ENCODE peak calls at places on chromosomes 16 and 17, in five cellular contexts. X is thyroid gland, O is heart right ventricle, K is cardiac fibroblast, Z is brain microvascular endothelial cell. Q is an unnamed sample.

GRCh38 chr16:24164402-24164801 is 91.7 kb upstream of the CACNG3 start:
- DNase-seq in X (no peak), O (no peak), K (no peak), Z (no peak), Q (no peak)

GRCh38 chr17:82350182-82351030 is 8.6 kb upstream of the TEX19 start:
- DNase-seq in X (no peak), O (no peak), K (no peak), Z (no peak), Q (no peak)

GRCh38 chr16:19130852-19131808 is 17.4 kb downstream of the ITPRIPL2 start:
- DNase-seq in X (no peak), O (peak), K (peak), Z (peak), Q (peak)

GRCh38 chr17:47172698-47173565 is 16.2 kb downstream of the CDC27 start:
- DNase-seq in X (no peak), O (no peak), K (peak), Z (no peak), Q (no peak)

GRCh38 chr16:1781758-1782407 is 488 bp downstream of the SPSB3 start:
- DNase-seq in X (peak), O (no peak), K (peak), Z (no peak), Q (no peak)

GRCh38 chr17:74730491-74731346 is 6.3 kb upstream of the RAB37 start:
- DNase-seq in X (no peak), O (no peak), K (no peak), Z (no peak), Q (no peak)

GRCh38 chr16:2432801-2433505 is 3.7 kb downstream of the CCNF start:
- DNase-seq in X (no peak), O (no peak), K (no peak), Z (no peak), Q (no peak)

GRCh38 chr16:23949630-23950290 is 114.0 kb downstream of the PRKCB start:
- DNase-seq in X (peak), O (no peak), K (no peak), Z (no peak), Q (no peak)

GRCh38 chr17:21214777-21215541 is 998 bp upstream of the TMEM11 start:
- DNase-seq in X (no peak), O (peak), K (no peak), Z (peak), Q (no peak)

GRCh38 chr17:69874220-69874670 is 200.8 kb upstream of the KCNJ16 start:
- DNase-seq in X (no peak), O (no peak), K (peak), Z (peak), Q (peak)

GRCh38 chr16:87125206-87126155 is 191.7 kb downstream of the C16orf95 start:
- DNase-seq in X (no peak), O (no peak), K (no peak), Z (no peak), Q (no peak)

GRCh38 chr16:3824121-3824795 is 56.3 kb downstream of the CREBBP start:
- DNase-seq in X (no peak), O (no peak), K (no peak), Z (no peak), Q (no peak)

GRCh38 chr17:75402038-75402437 is 3.4 kb downstream of the GRB2 start:
- DNase-seq in X (no peak), O (no peak), K (no peak), Z (no peak), Q (no peak)

GRCh38 chr17:14016858-14017257 is 52.4 kb upstream of the COX10 start:
- DNase-seq in X (no peak), O (no peak), K (no peak), Z (no peak), Q (no peak)

GRCh38 chr16:68936729-68937631 is 93.6 kb downstream of the TANGO6 start:
- DNase-seq in X (peak), O (no peak), K (no peak), Z (no peak), Q (peak)

GRCh38 chr17:66975614-66976378 is 11.3 kb downstream of the CACNG4 start:
- DNase-seq in X (no peak), O (no peak), K (no peak), Z (no peak), Q (no peak)

GRCh38 chr16:10526962-10527361 is 53.4 kb downstream of the EMP2 start:
- DNase-seq in X (no peak), O (no peak), K (no peak), Z (no peak), Q (no peak)

GRCh38 chr17:29918922-29919856 is 10.8 kb downstream of the SSH2 start:
- DNase-seq in X (no peak), O (no peak), K (peak), Z (peak), Q (no peak)

GRCh38 chr17:42457107-42457787 is 1.4 kb upstream of the ATP6V0A1 start:
- DNase-seq in X (no peak), O (no peak), K (peak), Z (no peak), Q (no peak)

GRCh38 chr16:56916571-56917403 is 15.2 kb upstream of the HERPUD1 start:
- DNase-seq in X (no peak), O (no peak), K (no peak), Z (no peak), Q (no peak)

GRCh38 chr17:3959921-3960601 is 4.2 kb downstream of the ATP2A3 start:
- DNase-seq in X (no peak), O (no peak), K (no peak), Z (no peak), Q (no peak)

GRCh38 chr16:81616321-81617020 is 162.6 kb upstream of the PLCG2 start:
- DNase-seq in X (peak), O (peak), K (peak), Z (peak), Q (no peak)

GRCh38 chr17:31573861-31574260 is 182.4 kb downstream of the RAB11FIP4 start:
- DNase-seq in X (peak), O (no peak), K (no peak), Z (no peak), Q (no peak)

GRCh38 chr17:40284085-40284713 is 3.5 kb upstream of the CDC6 start:
- DNase-seq in X (no peak), O (no peak), K (peak), Z (peak), Q (no peak)

GRCh38 chr17:58575511-58575910 is 61.1 kb upstream of the MTMR4 start:
- DNase-seq in X (no peak), O (no peak), K (peak), Z (peak), Q (peak)

GRCh38 chr16:22206847-22207714 is 1.0 kb downstream of the EEF2K start:
- DNase-seq in X (peak), O (peak), K (peak), Z (no peak), Q (no peak)

GRCh38 chr16:85510203-85510602 is 102.9 kb upstream of the GSE1 start:
- DNase-seq in X (no peak), O (no peak), K (no peak), Z (no peak), Q (no peak)

GRCh38 chr16:48234630-48235029 is 9.5 kb upstream of the LONP2 start:
- DNase-seq in X (no peak), O (no peak), K (no peak), Z (no peak), Q (no peak)

GRCh38 chr16:48235058-48235555 is 9.0 kb upstream of the LONP2 start:
- DNase-seq in X (no peak), O (no peak), K (no peak), Z (no peak), Q (no peak)

GRCh38 chr16:48232459-48233040 is 11.6 kb upstream of the LONP2 start:
- DNase-seq in X (no peak), O (no peak), K (peak), Z (no peak), Q (no peak)

GRCh38 chr16:48236286-48236685 is 7.8 kb upstream of the LONP2 start:
- DNase-seq in X (no peak), O (no peak), K (no peak), Z (no peak), Q (no peak)

DNA sequence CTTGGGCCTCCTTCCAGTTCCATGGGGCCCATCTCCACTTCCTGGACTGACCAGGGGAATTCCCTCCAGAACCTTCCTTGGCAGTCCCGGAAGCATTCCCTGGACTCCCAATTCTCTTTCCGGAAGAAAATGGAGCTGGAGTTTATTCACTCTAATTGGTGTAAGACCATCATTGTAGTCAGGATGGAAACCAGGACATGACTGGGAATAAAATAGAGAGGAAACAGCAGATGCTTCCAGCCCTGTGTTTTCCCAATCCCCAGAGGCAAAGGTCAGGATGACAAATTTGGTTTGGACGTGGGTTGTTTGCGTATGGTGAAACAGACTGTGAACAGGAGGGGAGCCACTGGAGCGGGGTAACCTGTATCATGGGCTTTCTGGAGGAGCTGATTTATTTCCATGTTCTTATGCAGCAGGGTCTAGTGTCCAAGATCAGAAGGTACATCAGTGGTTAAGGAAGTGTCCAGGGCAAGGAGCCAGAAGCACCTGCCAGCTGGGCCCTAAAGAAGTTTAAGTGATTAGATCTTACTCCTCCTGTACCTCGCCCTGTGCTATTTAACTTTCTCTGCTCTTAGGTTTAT is 8.5 kb upstream of the LONP2 start:
- DNase-seq in X (no peak), O (no peak), K (peak), Z (no peak), Q (no peak)
- H3K4me3 ChIP-seq in X (no peak), O (no peak), K (no peak), Z (no peak), Q (no peak)

GRCh38 chr16:72939247-72939646 is 108.7 kb downstream of the ZFHX3 start:
- DNase-seq in X (no peak), O (peak), K (peak), Z (peak), Q (no peak)
- TF ChIP-seq CTCF in X (no peak), O (peak), K (peak), Z (peak), Q (peak)

GRCh38 chr17:48755346-48755745 is 26.8 kb upstream of the HOXB13 start:
- DNase-seq in X (no peak), O (no peak), K (no peak), Z (no peak), Q (no peak)
- H3K4me3 ChIP-seq in X (no peak), O (no peak), K (no peak), Z (no peak), Q (no peak)

GRCh38 chr17:57549468-57549867 is 195.6 kb downstream of the CCDC182 start:
- DNase-seq in X (no peak), O (no peak), K (no peak), Z (no peak), Q (no peak)
- TF ChIP-seq CTCF in X (no peak), O (no peak), K (no peak), Z (no peak), Q (no peak)

GRCh38 chr16:14500791-14501190 is 129.3 kb downstream of the PARN start:
- DNase-seq in X (no peak), O (no peak), K (peak), Z (no peak), Q (no peak)

GRCh38 chr16:14501331-14502255 is 128.5 kb downstream of the PARN start:
- DNase-seq in X (peak), O (peak), K (peak), Z (peak), Q (peak)

GRCh38 chr16:14502256-14502875 is 127.7 kb downstream of the PARN start:
- DNase-seq in X (no peak), O (no peak), K (no peak), Z (no peak), Q (no peak)

GRCh38 chr16:14505846-14506245 is 124.2 kb downstream of the PARN start:
- DNase-seq in X (no peak), O (no peak), K (peak), Z (peak), Q (no peak)

GRCh38 chr16:14502932-14503741 is 126.9 kb downstream of the PARN start:
- DNase-seq in X (no peak), O (no peak), K (peak), Z (peak), Q (no peak)
- H3K4me3 ChIP-seq in X (no peak), O (no peak), K (no peak), Z (no peak), Q (no peak)

GRCh38 chr17:35086931-35087573 is 23.5 kb upstream of the RFFL start:
- DNase-seq in X (no peak), O (no peak), K (no peak), Z (no peak), Q (no peak)

GRCh38 chr17:35088911-35089845 is 25.7 kb upstream of the RFFL start:
- DNase-seq in X (peak), O (peak), K (peak), Z (peak), Q (no peak)

GRCh38 chr17:35088647-35088910 is 25.1 kb upstream of the RFFL start:
- DNase-seq in X (peak), O (no peak), K (no peak), Z (no peak), Q (no peak)

GRCh38 chr17:35086164-35086563 is 22.7 kb upstream of the RFFL start:
- DNase-seq in X (no peak), O (no peak), K (no peak), Z (no peak), Q (no peak)

GRCh38 chr17:35087731-35088646 is 24.5 kb upstream of the RFFL start:
- DNase-seq in X (peak), O (peak), K (peak), Z (peak), Q (no peak)
- TF ChIP-seq CTCF in X (no peak), O (no peak), K (no peak), Z (peak), Q (no peak)

Q was measured in HFF-Myc.